ENCODE peak calls at places on chromosomes 16 and 17, in nine cellular contexts. I is mesendoderm, C is IMR-90, D is HCT116, R is adipocyte, L is GM23248, K is fibroblast of lung, Z is H1, P is K562. H is an unnamed sample. For H3K27me3, the result is how much of the 10 kb centered on the place peaks cover.

GRCh38 chr16:29312835-29313558 is 93.5 kb downstream of the NPIPB11 start:
- DNase-seq in C (no peak), K (no peak), D (no peak), R (no peak), I (no peak), Z (no peak), P (no peak), L (no peak), H (no peak)

GRCh38 chr16:561957-562938 is 2.1 kb downstream of the PRR35 start:
- DNase-seq in I (no peak), Z (no peak), L (no peak), K (no peak), P (no peak), D (no peak), R (no peak), C (no peak), H (no peak)

GRCh38 chr17:82449136-82449882 is 1.2 kb downstream of the CYBC1 start:
- DNase-seq in R (no peak), P (no peak), L (no peak), Z (no peak), I (peak), K (no peak), C (no peak), D (no peak), H (peak)

GRCh38 chr17:2089021-2089422 is 34.1 kb downstream of the HIC1 start:
- DNase-seq in D (no peak), P (peak), K (peak), R (peak), I (no peak), L (peak), C (peak), Z (no peak), H (no peak)

GRCh38 chr16:86396318-86396882 is 113.9 kb upstream of the FOXF1 start:
- DNase-seq in C (peak), Z (no peak), K (peak), R (peak), P (no peak), D (no peak), L (peak), I (no peak), H (no peak)

GRCh38 chr17:68710976-68711375 is 109.8 kb upstream of the FAM20A start:
- DNase-seq in D (no peak), L (peak), I (no peak), P (no peak), K (no peak), C (no peak), Z (no peak), R (no peak), H (no peak)

GRCh38 chr17:50523208-50523607 is 9.3 kb upstream of the EPN3 start:
- DNase-seq in D (no peak), L (no peak), I (no peak), R (no peak), P (no peak), K (no peak), Z (no peak), C (no peak), H (no peak)

GRCh38 chr17:13594310-13594709 is 7.4 kb downstream of the HS3ST3A1 start:
- DNase-seq in L (peak), Z (no peak), I (no peak), R (peak), P (no peak), D (no peak), C (no peak), K (peak), H (no peak)

GRCh38 chr16:89279666-89280481 is 62.4 kb downstream of the ZNF778 start:
- DNase-seq in L (no peak), C (no peak), P (no peak), R (no peak), D (no peak), K (no peak), I (no peak), Z (no peak), H (no peak)

GRCh38 chr16:68768170-68768569 is 31.1 kb downstream of the CDH1 start:
- DNase-seq in R (no peak), L (no peak), D (no peak), Z (no peak), P (no peak), I (no peak), K (no peak), C (no peak), H (no peak)

GRCh38 chr17:313231-313630 is 39.4 kb downstream of the RPH3AL start:
- DNase-seq in K (no peak), D (no peak), R (no peak), I (no peak), L (no peak), Z (no peak), P (no peak), C (no peak), H (no peak)

GRCh38 chr16:87464691-87465300 is 28.0 kb downstream of the ZCCHC14 start:
- DNase-seq in D (no peak), K (peak), C (peak), I (no peak), R (peak), P (peak), Z (no peak), L (peak), H (no peak)

GRCh38 chr17:34237458-34237857 is 17.6 kb upstream of the CCL2 start:
- DNase-seq in R (no peak), I (no peak), K (no peak), P (no peak), C (no peak), D (no peak), Z (no peak), L (no peak), H (no peak)

GRCh38 chr16:30761427-30761927 is 385 bp downstream of the CFAP119 start:
- DNase-seq in I (peak), P (peak), K (peak), Z (peak), C (peak), L (peak), R (peak), D (no peak), H (peak)

GRCh38 chr17:56727876-56728617 is 105.7 kb downstream of the C17orf67 start:
- DNase-seq in L (no peak), R (no peak), P (no peak), D (no peak), I (no peak), C (no peak), Z (no peak), K (no peak), H (no peak)

GRCh38 chr17:8002646-8003593 is 505 bp downstream of the GUCY2D start:
- DNase-seq in I (no peak), Z (no peak), P (no peak), K (no peak), C (no peak), R (no peak), D (no peak), L (peak), H (peak)

GRCh38 chr16:85202631-85203461 is 90.6 kb upstream of the CIBAR2 start:
- DNase-seq in I (peak), D (no peak), L (peak), R (peak), P (no peak), Z (no peak), K (peak), C (peak), H (peak)

GRCh38 chr17:16989230-16989952 is 17.5 kb upstream of the TNFRSF13B start:
- DNase-seq in R (no peak), P (no peak), Z (no peak), K (no peak), D (no peak), I (no peak), C (no peak), L (no peak), H (peak)
- H3K9ac ChIP-seq in R (no peak), P (no peak), Z (no peak), K (no peak), D (no peak), I (no peak), C (no peak), L (no peak), H (no peak)

GRCh38 chr17:48129981-48130380 is 22.4 kb downstream of the SNX11 start:
- DNase-seq in P (no peak), Z (no peak), L (no peak), C (no peak), R (no peak), K (no peak), I (peak), D (no peak), H (no peak)

GRCh38 chr17:48131216-48131824 is 23.8 kb downstream of the SNX11 start:
- DNase-seq in K (peak), C (peak), P (peak), R (peak), D (peak), L (peak), I (peak), Z (peak), H (peak)

GRCh38 chr17:48128411-48128810 is 20.8 kb downstream of the SNX11 start:
- DNase-seq in R (no peak), K (no peak), L (no peak), C (no peak), D (no peak), Z (no peak), P (no peak), I (no peak), H (no peak)

GRCh38 chr17:48134912-48135480 is 27.4 kb downstream of the SNX11 start:
- DNase-seq in Z (no peak), L (no peak), C (no peak), R (no peak), D (no peak), P (peak), K (no peak), I (peak), H (peak)

GRCh38 chr17:48132375-48132774 is 24.8 kb downstream of the SNX11 start:
- DNase-seq in K (no peak), L (no peak), P (no peak), D (no peak), R (no peak), C (no peak), Z (no peak), I (no peak), H (no peak)
- H3K27me3 ChIP-seq in K (under half), L (under half), P (under half), D (under half), R (under half), C (under half), Z (under half), I (under half), H (under half)

GRCh38 chr17:37828313-37829124 is 83.7 kb upstream of the HNF1B start:
- DNase-seq in C (peak), I (peak), Z (no peak), P (peak), K (peak), R (peak), L (peak), D (no peak), H (peak)
- H3K9ac ChIP-seq in C (no peak), I (no peak), Z (no peak), P (peak), K (no peak), R (no peak), L (no peak), D (no peak), H (no peak)

DNA sequence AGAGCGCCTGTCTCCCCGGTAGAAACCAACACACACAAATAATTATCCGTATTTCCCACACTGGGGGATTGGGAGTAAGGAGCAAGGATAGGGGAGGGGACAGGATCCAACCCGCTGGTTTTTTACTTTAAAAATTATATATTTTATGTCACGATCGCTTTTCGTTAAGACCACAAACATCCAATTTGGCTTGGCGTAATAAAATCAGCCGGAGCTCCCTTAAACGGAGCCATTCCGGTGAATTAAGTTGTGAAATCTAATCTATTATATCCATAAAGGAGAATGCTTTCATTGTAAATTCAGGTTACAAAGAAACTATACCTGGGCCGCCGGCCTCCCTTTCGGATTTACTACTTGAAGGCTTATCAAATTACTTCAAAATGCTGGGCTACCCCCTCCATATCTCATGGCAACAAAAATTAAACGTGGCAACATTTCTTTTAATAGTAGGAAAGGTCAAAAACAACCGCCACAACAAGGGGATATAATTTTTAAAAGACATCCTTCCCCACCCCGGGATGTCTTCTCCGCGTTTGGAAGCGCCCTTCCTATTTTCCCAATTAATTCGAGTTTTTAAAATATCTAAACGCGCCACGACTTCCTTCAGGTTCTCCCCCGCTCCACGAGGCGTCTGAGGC is 47.1 kb upstream of the SLC38A10 start:
- DNase-seq in Z (no peak), K (peak), D (no peak), I (no peak), C (no peak), L (peak), R (no peak), P (no peak), H (peak)
- H3K27me3 ChIP-seq in Z (half or more), K (under half), D (under half), I (under half), C (under half), L (under half), R (under half), P (under half), H (under half)